ENCODE peak calls at places on chromosomes 2 and 18, in seven cellular contexts. G is uterus, F is ovary, X is testis, E is sigmoid colon, P is transverse colon, H is tibial nerve. Y is an unnamed sample.

GRCh38 chr2:239153806-239154591 is 246.8 kb downstream of the HDAC4 start:
- DNase-seq in G (peak), F (no peak), X (peak), E (peak), P (no peak), H (peak), Y (peak)

GRCh38 chr2:8583400-8584173 is 98.3 kb upstream of the ID2 start:
- DNase-seq in G (peak), F (peak), X (peak), E (peak), P (peak), H (peak), Y (peak)

GRCh38 chr18:58495202-58495601 is 133.7 kb downstream of the ALPK2 start:
- DNase-seq in G (no peak), F (no peak), X (peak), E (no peak), P (no peak), H (no peak), Y (no peak)

GRCh38 chr2:240226672-240227537 is 86.4 kb upstream of the OTOS start:
- DNase-seq in G (no peak), F (peak), X (peak), E (peak), P (no peak), H (no peak), Y (peak)

GRCh38 chr2:128306931-128307460 is 11.7 kb downstream of the HS6ST1 start:
- DNase-seq in G (peak), F (peak), X (no peak), E (peak), P (no peak), H (no peak), Y (peak)

GRCh38 chr2:31190188-31190587 is 27.1 kb downstream of the CAPN14 start:
- DNase-seq in G (no peak), F (no peak), X (no peak), E (no peak), P (no peak), H (no peak), Y (no peak)

GRCh38 chr2:36824281-36824680 is 127.8 kb downstream of the VIT start:
- DNase-seq in G (no peak), F (no peak), X (no peak), E (no peak), P (no peak), H (no peak), Y (no peak)

GRCh38 chr2:1817256-1818127 is 73.2 kb upstream of the PXDN start:
- DNase-seq in G (peak), F (peak), X (peak), E (peak), P (peak), H (peak), Y (peak)

GRCh38 chr2:231378028-231378722 is 17.3 kb upstream of the B3GNT7 start:
- DNase-seq in G (no peak), F (no peak), X (no peak), E (no peak), P (peak), H (no peak), Y (peak)

GRCh38 chr2:161651547-161651946 is 27.3 kb downstream of the SLC4A10 start:
- DNase-seq in G (no peak), F (no peak), X (no peak), E (no peak), P (no peak), H (no peak), Y (no peak)

DNA sequence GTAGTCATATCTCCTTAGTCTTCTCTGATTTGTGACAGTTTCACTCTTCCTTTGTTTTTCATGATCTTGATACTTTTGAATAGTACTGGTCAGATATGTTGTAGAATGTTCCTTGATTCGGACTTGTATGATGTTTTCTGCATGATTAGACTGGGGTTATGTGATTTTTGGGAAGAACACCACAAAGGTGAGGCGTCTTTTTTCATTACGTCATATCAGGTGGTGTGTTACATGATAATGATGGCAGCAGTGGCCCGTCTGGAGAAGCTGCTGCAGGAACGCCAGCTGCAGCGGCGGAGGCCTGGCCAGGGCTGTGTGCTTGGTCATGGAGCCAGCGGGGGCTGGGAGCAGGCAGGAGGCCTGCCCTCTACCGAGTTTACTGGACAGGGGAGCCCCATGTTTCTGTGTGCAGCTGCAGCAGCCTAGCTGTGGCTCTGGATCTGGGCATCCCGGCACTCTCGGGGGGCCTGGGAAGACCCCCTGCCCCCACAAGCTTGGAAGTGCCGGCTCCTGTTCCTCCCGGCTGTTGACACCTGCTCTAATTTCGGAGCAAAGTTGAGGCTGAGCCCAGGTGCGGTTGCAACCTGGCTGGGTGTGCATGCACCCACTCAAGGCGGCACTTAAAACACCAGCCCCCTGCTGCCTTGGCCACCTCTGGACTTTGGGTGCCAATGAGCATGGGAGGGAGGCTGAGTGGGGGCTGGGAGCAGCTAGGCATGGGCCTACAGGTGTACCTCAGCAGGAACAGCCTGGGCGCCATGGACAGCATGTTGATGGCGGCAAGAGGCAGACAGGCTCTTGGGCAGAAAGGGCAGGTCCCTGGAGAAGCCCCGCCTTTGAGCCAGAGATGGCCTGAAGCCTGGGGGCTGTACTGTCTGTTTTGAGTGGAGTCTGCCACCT is 26.1 kb downstream of the SLC4A10 start:
- DNase-seq in G (no peak), F (no peak), X (no peak), E (peak), P (no peak), H (no peak), Y (no peak)
- TF ChIP-seq POLR2A in G (no peak), F (no peak), X (no peak), E (no peak), P (no peak), H (no peak), Y (no peak)

DNA sequence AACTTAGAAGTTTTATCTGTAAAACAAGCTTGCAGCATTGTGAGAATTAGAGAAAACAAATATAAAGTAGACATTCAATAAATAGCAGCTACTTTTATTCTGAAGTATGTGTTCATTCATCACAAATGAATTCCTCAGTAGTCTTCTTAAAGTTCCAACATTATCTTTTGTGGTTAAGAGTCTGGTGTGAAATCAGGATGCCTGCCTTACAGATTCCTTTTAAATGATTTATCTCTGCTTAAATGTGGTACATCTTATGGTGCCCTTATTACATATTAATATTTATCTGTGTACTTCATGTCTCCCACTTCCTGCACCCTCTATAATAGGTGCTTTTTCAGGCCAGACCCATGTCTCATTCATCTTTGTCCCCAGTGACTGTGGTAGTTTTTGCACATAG is 595.0 kb downstream of the STK39 start:
- DNase-seq in G (no peak), F (no peak), X (no peak), E (no peak), P (no peak), H (no peak), Y (no peak)
- H3K27ac ChIP-seq in G (no peak), F (no peak), X (no peak), E (no peak), P (no peak), H (no peak), Y (no peak)

GRCh38 chr18:44698518-44698917 is 17.8 kb downstream of the SETBP1 start:
- DNase-seq in G (no peak), F (no peak), X (no peak), E (peak), P (no peak), H (no peak), Y (no peak)

GRCh38 chr18:44702594-44702993 is 21.9 kb downstream of the SETBP1 start:
- DNase-seq in G (no peak), F (no peak), X (no peak), E (no peak), P (no peak), H (no peak), Y (no peak)

GRCh38 chr18:44700652-44701051 is 20.0 kb downstream of the SETBP1 start:
- DNase-seq in G (peak), F (peak), X (peak), E (peak), P (peak), H (no peak), Y (peak)

GRCh38 chr18:44699571-44700261 is 19.0 kb downstream of the SETBP1 start:
- DNase-seq in G (peak), F (no peak), X (no peak), E (peak), P (no peak), H (no peak), Y (no peak)

GRCh38 chr18:44701227-44701626 is 20.5 kb downstream of the SETBP1 start:
- DNase-seq in G (no peak), F (peak), X (no peak), E (peak), P (no peak), H (no peak), Y (no peak)
- TF ChIP-seq POLR2A in G (no peak), F (no peak), X (no peak), E (no peak), P (no peak), H (no peak), Y (no peak)

GRCh38 chr2:33603416-33603815 is 4.3 kb upstream of the FAM98A start:
- DNase-seq in G (no peak), F (no peak), X (no peak), E (no peak), P (no peak), H (no peak), Y (no peak)

GRCh38 chr2:33607137-33607781 is 8.2 kb upstream of the FAM98A start:
- DNase-seq in G (no peak), F (no peak), X (peak), E (no peak), P (no peak), H (no peak), Y (no peak)

GRCh38 chr2:33602216-33602830 is 3.2 kb upstream of the FAM98A start:
- DNase-seq in G (no peak), F (no peak), X (no peak), E (no peak), P (no peak), H (no peak), Y (no peak)

GRCh38 chr2:33606622-33607021 is 7.5 kb upstream of the FAM98A start:
- DNase-seq in G (no peak), F (no peak), X (no peak), E (no peak), P (no peak), H (no peak), Y (no peak)

GRCh38 chr2:33605059-33605458 is 6.0 kb upstream of the FAM98A start:
- DNase-seq in G (no peak), F (no peak), X (no peak), E (no peak), P (no peak), H (no peak), Y (no peak)
- H3K27ac ChIP-seq in G (peak), F (no peak), X (peak), E (no peak), P (no peak), H (no peak), Y (no peak)

Y was measured in body of pancreas.